ENCODE peak calls at places on chromosomes 5 and 9, in four cellular contexts. D is NCI-H1694 treated with DMSO at 0.1 percent for 48 hours, R is endodermal cell, Q is non-pigmented ciliary epithelial cell. V is an unnamed sample.

GRCh38 chr9:138023394-138024124 is 146.0 kb downstream of the CACNA1B start:
- DNase-seq in Q (no peak), D (no peak), R (peak; percentile 75), V (no peak)

GRCh38 chr5:100900796-100901731 is 2.0 kb downstream of the ST8SIA4 start:
- DNase-seq in D (peak; percentile 46), R (peak; percentile 91), Q (no peak), V (no peak)

GRCh38 chr5:122707796-122708195 is 67.1 kb upstream of the SNX2 start:
- DNase-seq in Q (no peak), R (no peak), D (no peak), V (no peak)

GRCh38 chr9:123360161-123361085 is 4.4 kb downstream of the CRB2 start:
- DNase-seq in D (no peak), Q (no peak), R (peak; percentile 99), V (no peak)

GRCh38 chr5:151218177-151218576 is 5.7 kb downstream of the CCDC69 start:
- DNase-seq in R (no peak), Q (no peak), D (no peak), V (no peak)

GRCh38 chr9:88737876-88738275 is 202.9 kb downstream of the NXNL2 start:
- DNase-seq in R (no peak), Q (no peak), D (no peak), V (no peak)

GRCh38 chr9:71719585-71719984 is 48.7 kb downstream of the CEMIP2 start:
- DNase-seq in R (no peak), Q (no peak), D (peak; percentile 28), V (no peak)

GRCh38 chr9:76044420-76044819 is 153.9 kb downstream of the PCSK5 start:
- DNase-seq in R (no peak), D (no peak), Q (no peak), V (no peak)

GRCh38 chr9:129270205-129270604 is 92.1 kb upstream of the IER5L start:
- DNase-seq in R (no peak), D (no peak), Q (no peak), V (no peak)

GRCh38 chr5:73908846-73909245 is 282.9 kb downstream of the ARHGEF28 start:
- DNase-seq in D (no peak), R (no peak), Q (no peak), V (no peak)

GRCh38 chr5:15937708-15938107 is 241.9 kb downstream of the MARCHF11 start:
- DNase-seq in R (no peak), Q (no peak), D (no peak), V (no peak)

GRCh38 chr9:109074236-109074889 is 45.4 kb downstream of the TMEM245 start:
- DNase-seq in R (no peak), Q (no peak), D (no peak), V (no peak)

GRCh38 chr5:58366461-58366860 is 93.4 kb downstream of the PLK2 start:
- DNase-seq in Q (no peak), D (no peak), R (no peak), V (no peak)

GRCh38 chr5:153632748-153633290 is 142.3 kb downstream of the GRIA1 start:
- DNase-seq in D (no peak), Q (no peak), R (no peak), V (no peak)

GRCh38 chr5:83553000-83553486 is 81.5 kb downstream of the VCAN start:
- DNase-seq in Q (no peak), D (no peak), R (no peak), V (no peak)

V was measured in brain pericyte.